ENCODE peak calls at places on chromosomes 16 and 17, in five cellular contexts. One of them, this sample, is unnamed.

GRCh38 chr17:80123791-80124190 is 22.4 kb downstream of the GAA start:
- DNase-seq in adrenal gland: peak; percentile 82
- DNase-seq in fibroblast of pulmonary artery: peak; percentile 48
- DNase-seq in left ventricle myocardium inferior: no peak
- DNase-seq in OCI-LY7: no peak
- DNase-seq in this sample: peak; percentile 50

GRCh38 chr17:40355804-40356758 is 8.5 kb downstream of the GJD3 start:
- DNase-seq in adrenal gland: no peak
- DNase-seq in fibroblast of pulmonary artery: no peak
- DNase-seq in left ventricle myocardium inferior: peak; percentile 68
- DNase-seq in OCI-LY7: no peak
- DNase-seq in this sample: no peak

GRCh38 chr16:71360378-71360777 is 1.9 kb downstream of the CALB2 start:
- DNase-seq in adrenal gland: peak; percentile 75
- DNase-seq in fibroblast of pulmonary artery: peak; percentile 92
- DNase-seq in left ventricle myocardium inferior: no peak
- DNase-seq in OCI-LY7: no peak
- DNase-seq in this sample: peak; percentile 78

GRCh38 chr17:40371261-40371929 is 6.9 kb upstream of the GJD3 start:
- DNase-seq in adrenal gland: no peak
- DNase-seq in fibroblast of pulmonary artery: no peak
- DNase-seq in left ventricle myocardium inferior: no peak
- DNase-seq in OCI-LY7: peak; percentile 62
- DNase-seq in this sample: no peak

GRCh38 chr16:68155425-68155824 is 70.3 kb downstream of the NFATC3 start:
- DNase-seq in adrenal gland: no peak
- DNase-seq in fibroblast of pulmonary artery: no peak
- DNase-seq in left ventricle myocardium inferior: no peak
- DNase-seq in OCI-LY7: no peak
- DNase-seq in this sample: no peak

GRCh38 chr17:80899402-80900268 is 92.0 kb upstream of the CHMP6 start:
- DNase-seq in adrenal gland: peak; percentile 71
- DNase-seq in fibroblast of pulmonary artery: peak; percentile 14
- DNase-seq in left ventricle myocardium inferior: no peak
- DNase-seq in OCI-LY7: peak; percentile 45
- DNase-seq in this sample: no peak

GRCh38 chr17:65496801-65497200 is 64.6 kb downstream of the AXIN2 start:
- DNase-seq in adrenal gland: no peak
- DNase-seq in fibroblast of pulmonary artery: no peak
- DNase-seq in left ventricle myocardium inferior: no peak
- DNase-seq in OCI-LY7: no peak
- DNase-seq in this sample: no peak

GRCh38 chr17:30379303-30380105 is 777 bp downstream of the CPD start:
- DNase-seq in adrenal gland: peak; percentile 39
- DNase-seq in fibroblast of pulmonary artery: no peak
- DNase-seq in left ventricle myocardium inferior: peak; percentile 20
- DNase-seq in OCI-LY7: peak; percentile 30
- DNase-seq in this sample: no peak

GRCh38 chr17:64115871-64116534 is 13.9 kb downstream of the ERN1 start:
- DNase-seq in adrenal gland: no peak
- DNase-seq in fibroblast of pulmonary artery: peak; percentile 93
- DNase-seq in left ventricle myocardium inferior: no peak
- DNase-seq in OCI-LY7: no peak
- DNase-seq in this sample: no peak

GRCh38 chr17:40034426-40035161 is 19.4 kb downstream of the CSF3 start:
- DNase-seq in adrenal gland: no peak
- DNase-seq in fibroblast of pulmonary artery: no peak
- DNase-seq in left ventricle myocardium inferior: no peak
- DNase-seq in OCI-LY7: no peak
- DNase-seq in this sample: no peak

GRCh38 chr17:61783120-61783519 is 80.2 kb downstream of the BRIP1 start:
- DNase-seq in adrenal gland: no peak
- DNase-seq in fibroblast of pulmonary artery: no peak
- DNase-seq in left ventricle myocardium inferior: no peak
- DNase-seq in OCI-LY7: no peak
- DNase-seq in this sample: no peak

GRCh38 chr17:19727466-19728113 is 11.2 kb upstream of the SLC47A2 start:
- DNase-seq in adrenal gland: peak; percentile 62
- DNase-seq in fibroblast of pulmonary artery: peak; percentile 95
- DNase-seq in left ventricle myocardium inferior: peak; percentile 60
- DNase-seq in OCI-LY7: no peak
- DNase-seq in this sample: peak; percentile 46

GRCh38 chr17:76700627-76701470 is 9.9 kb downstream of the MXRA7 start:
- DNase-seq in adrenal gland: peak; percentile 80
- DNase-seq in fibroblast of pulmonary artery: peak; percentile 88
- DNase-seq in left ventricle myocardium inferior: peak; percentile 76
- DNase-seq in OCI-LY7: no peak
- DNase-seq in this sample: peak; percentile 81

GRCh38 chr17:80195671-80196529 is 24.2 kb downstream of the SGSH start:
- DNase-seq in adrenal gland: peak; percentile 51
- DNase-seq in fibroblast of pulmonary artery: peak; percentile 15
- DNase-seq in left ventricle myocardium inferior: no peak
- DNase-seq in OCI-LY7: peak; percentile 51
- DNase-seq in this sample: peak; percentile 5

GRCh38 chr17:82441686-82442487 is 8.7 kb downstream of the CYBC1 start:
- DNase-seq in adrenal gland: no peak
- DNase-seq in fibroblast of pulmonary artery: no peak
- DNase-seq in left ventricle myocardium inferior: no peak
- DNase-seq in OCI-LY7: peak; percentile 24
- DNase-seq in this sample: no peak

GRCh38 chr17:75472119-75472518 is 15.7 kb downstream of the TMEM94 start:
- DNase-seq in adrenal gland: no peak
- DNase-seq in fibroblast of pulmonary artery: no peak
- DNase-seq in left ventricle myocardium inferior: no peak
- DNase-seq in OCI-LY7: peak; percentile 56
- DNase-seq in this sample: no peak

GRCh38 chr16:68491576-68491950 is 43.3 kb upstream of the SMPD3 start:
- DNase-seq in adrenal gland: no peak
- DNase-seq in fibroblast of pulmonary artery: no peak
- DNase-seq in left ventricle myocardium inferior: no peak
- DNase-seq in OCI-LY7: no peak
- DNase-seq in this sample: no peak

GRCh38 chr16:73313950-73314349 is 266.0 kb upstream of the ZFHX3 start:
- DNase-seq in adrenal gland: no peak
- DNase-seq in fibroblast of pulmonary artery: no peak
- DNase-seq in left ventricle myocardium inferior: no peak
- DNase-seq in OCI-LY7: no peak
- DNase-seq in this sample: no peak

GRCh38 chr17:38591759-38592241 is 14.0 kb downstream of the SRCIN1 start:
- DNase-seq in adrenal gland: no peak
- DNase-seq in fibroblast of pulmonary artery: peak; percentile 22
- DNase-seq in left ventricle myocardium inferior: no peak
- DNase-seq in OCI-LY7: no peak
- DNase-seq in this sample: peak; percentile 9

GRCh38 chr17:80097307-80097630 is 4.1 kb upstream of the GAA start:
- DNase-seq in adrenal gland: no peak
- DNase-seq in fibroblast of pulmonary artery: no peak
- DNase-seq in left ventricle myocardium inferior: no peak
- DNase-seq in OCI-LY7: no peak
- DNase-seq in this sample: no peak

GRCh38 chr17:37273419-37274051 is 102.2 kb upstream of the C17orf78 start:
- DNase-seq in adrenal gland: no peak
- DNase-seq in fibroblast of pulmonary artery: peak; percentile 69
- DNase-seq in left ventricle myocardium inferior: no peak
- DNase-seq in OCI-LY7: no peak
- DNase-seq in this sample: peak; percentile 37

GRCh38 chr16:51201604-51202003 is 50.5 kb upstream of the SALL1 start:
- DNase-seq in adrenal gland: no peak
- DNase-seq in fibroblast of pulmonary artery: no peak
- DNase-seq in left ventricle myocardium inferior: no peak
- DNase-seq in OCI-LY7: no peak
- DNase-seq in this sample: no peak

GRCh38 chr17:21371511-21372081 is 4.6 kb upstream of the KCNJ12 start:
- DNase-seq in adrenal gland: no peak
- DNase-seq in fibroblast of pulmonary artery: no peak
- DNase-seq in left ventricle myocardium inferior: no peak
- DNase-seq in OCI-LY7: no peak
- DNase-seq in this sample: no peak

GRCh38 chr16:3282103-3282746 is 1.1 kb upstream of the ZNF263 start:
- DNase-seq in adrenal gland: no peak
- DNase-seq in fibroblast of pulmonary artery: no peak
- DNase-seq in left ventricle myocardium inferior: no peak
- DNase-seq in OCI-LY7: no peak
- DNase-seq in this sample: no peak

GRCh38 chr17:77601054-77601979 is 357.2 kb upstream of the TNRC6C start:
- DNase-seq in adrenal gland: peak; percentile 51
- DNase-seq in fibroblast of pulmonary artery: no peak
- DNase-seq in left ventricle myocardium inferior: peak; percentile 73
- DNase-seq in OCI-LY7: no peak
- DNase-seq in this sample: no peak

GRCh38 chr17:5789443-5789842 is 205.1 kb upstream of the NLRP1 start:
- DNase-seq in adrenal gland: no peak
- DNase-seq in fibroblast of pulmonary artery: no peak
- DNase-seq in left ventricle myocardium inferior: no peak
- DNase-seq in OCI-LY7: no peak
- DNase-seq in this sample: peak; percentile 27

GRCh38 chr16:75774197-75774596 is 47.9 kb upstream of the CPHXL start:
- DNase-seq in adrenal gland: no peak
- DNase-seq in fibroblast of pulmonary artery: no peak
- DNase-seq in left ventricle myocardium inferior: no peak
- DNase-seq in OCI-LY7: no peak
- DNase-seq in this sample: no peak

GRCh38 chr16:88334517-88335149 is 48.1 kb upstream of the ZNF469 start:
- DNase-seq in adrenal gland: no peak
- DNase-seq in fibroblast of pulmonary artery: no peak
- DNase-seq in left ventricle myocardium inferior: no peak
- DNase-seq in OCI-LY7: no peak
- DNase-seq in this sample: no peak

GRCh38 chr16:67883146-67883871 is 1.4 kb upstream of the NRN1L start:
- DNase-seq in adrenal gland: no peak
- DNase-seq in fibroblast of pulmonary artery: no peak
- DNase-seq in left ventricle myocardium inferior: no peak
- DNase-seq in OCI-LY7: no peak
- DNase-seq in this sample: no peak

GRCh38 chr17:71430281-71430680 is 690.5 kb upstream of the SOX9 start:
- DNase-seq in adrenal gland: no peak
- DNase-seq in fibroblast of pulmonary artery: no peak
- DNase-seq in left ventricle myocardium inferior: no peak
- DNase-seq in OCI-LY7: no peak
- DNase-seq in this sample: no peak

GRCh38 chr16:61901689-61902088 is 134.5 kb downstream of the CDH8 start:
- DNase-seq in adrenal gland: no peak
- DNase-seq in fibroblast of pulmonary artery: no peak
- DNase-seq in left ventricle myocardium inferior: no peak
- DNase-seq in OCI-LY7: no peak
- DNase-seq in this sample: no peak

DNA sequence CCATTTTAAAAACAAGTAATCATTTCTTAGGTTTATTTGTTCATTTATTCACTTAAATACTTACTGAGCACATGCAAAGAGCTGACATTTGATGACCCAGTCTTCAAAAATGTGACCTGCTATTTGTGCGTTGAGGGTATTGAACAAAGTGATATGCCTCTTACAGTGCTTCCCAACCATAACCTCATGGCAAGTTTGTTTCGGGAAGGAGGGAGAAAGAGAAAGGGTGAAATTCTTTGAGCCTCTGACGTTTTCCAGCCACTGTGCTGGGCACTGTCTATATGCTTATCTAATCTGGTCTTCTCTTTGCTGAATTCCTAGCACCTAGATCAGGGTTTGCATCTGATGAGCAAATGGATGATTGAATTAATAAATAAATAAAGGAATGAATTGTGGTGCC is 479.1 kb downstream of the HAPSTR1 start:
- DNase-seq in adrenal gland: no peak
- DNase-seq in fibroblast of pulmonary artery: no peak
- DNase-seq in left ventricle myocardium inferior: no peak
- DNase-seq in OCI-LY7: no peak
- DNase-seq in this sample: no peak
- TF ChIP-seq CTCF in adrenal gland: no peak
- TF ChIP-seq CTCF in fibroblast of pulmonary artery: no peak
- TF ChIP-seq CTCF in left ventricle myocardium inferior: no peak
- TF ChIP-seq CTCF in OCI-LY7: no peak
- TF ChIP-seq CTCF in this sample: no peak

DNA sequence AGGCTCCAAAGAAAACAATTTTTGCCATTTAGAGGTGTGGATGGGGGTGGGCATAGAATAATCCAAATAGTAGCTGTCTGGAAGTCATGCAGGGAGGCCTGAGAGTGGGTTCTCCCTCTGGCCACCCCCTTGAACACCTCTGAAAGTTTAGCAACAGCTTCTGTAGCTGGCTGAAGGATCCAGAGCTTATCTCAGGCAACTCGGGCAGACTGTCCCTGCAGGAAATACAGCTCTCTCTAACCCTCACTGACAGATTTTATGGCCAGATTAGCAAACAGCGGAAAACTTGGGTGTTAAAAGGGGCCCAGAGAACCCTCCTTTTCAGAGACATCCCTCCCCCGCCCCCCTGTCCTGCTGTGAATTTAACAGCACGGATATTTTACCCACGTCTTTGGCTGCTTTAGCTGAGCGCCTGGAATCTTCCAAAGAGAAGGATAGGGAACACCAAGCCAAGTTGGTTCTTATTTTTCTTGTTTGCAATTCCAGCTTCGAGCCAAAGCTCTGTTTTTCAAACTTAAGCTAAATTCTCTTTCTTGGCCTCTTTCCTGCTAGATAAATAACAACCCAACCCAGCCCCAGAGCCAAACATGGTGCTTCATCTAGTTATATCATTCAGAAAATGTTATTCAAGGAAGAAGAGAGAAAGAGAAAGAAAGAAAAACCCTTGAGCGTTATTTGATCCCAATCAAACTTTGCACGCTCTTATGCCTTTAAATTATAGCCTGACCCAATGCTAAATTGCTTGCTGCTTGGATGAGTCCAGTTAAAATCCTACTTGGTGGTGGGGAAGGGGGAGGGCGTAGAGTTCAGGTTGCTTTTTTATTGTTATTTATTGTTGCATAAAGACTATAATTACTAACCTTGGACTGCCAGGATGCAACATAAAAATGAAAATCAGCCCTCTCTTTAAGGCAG is 2.3 kb upstream of the HOXB2 start:
- DNase-seq in adrenal gland: no peak
- DNase-seq in fibroblast of pulmonary artery: no peak
- DNase-seq in left ventricle myocardium inferior: no peak
- DNase-seq in OCI-LY7: no peak
- DNase-seq in this sample: peak; percentile 69
- H3K4me3 ChIP-seq in adrenal gland: peak overlapping the region; percentile 21
- H3K4me3 ChIP-seq in fibroblast of pulmonary artery: peak overlapping the region; percentile 23
- H3K4me3 ChIP-seq in left ventricle myocardium inferior: peak overlapping the region; percentile 35
- H3K4me3 ChIP-seq in OCI-LY7: no peak overlapping the region
- H3K4me3 ChIP-seq in this sample: peak overlapping the region; percentile 6

DNA sequence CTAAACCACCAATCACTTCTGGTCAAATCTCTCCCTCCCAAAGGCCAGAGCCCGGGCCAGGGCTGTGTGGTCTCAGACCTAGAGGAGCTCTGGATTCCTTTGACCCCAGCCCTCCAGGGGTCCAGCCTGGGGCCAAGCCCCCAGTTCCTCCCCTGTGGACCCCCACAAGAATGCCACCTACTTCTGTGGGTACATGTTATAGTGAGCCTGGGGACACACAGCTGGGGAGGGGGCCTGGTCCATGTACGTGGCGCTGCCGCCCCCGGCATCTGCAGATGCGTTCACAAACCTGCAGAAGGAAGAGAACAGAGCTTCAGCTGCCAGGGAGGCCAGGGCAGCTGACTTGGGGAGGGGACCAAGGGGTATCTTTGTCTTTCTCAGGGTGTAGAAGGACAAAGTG is 7.9 kb upstream of the GHDC start:
- DNase-seq in adrenal gland: no peak
- DNase-seq in fibroblast of pulmonary artery: no peak
- DNase-seq in left ventricle myocardium inferior: no peak
- DNase-seq in OCI-LY7: no peak
- DNase-seq in this sample: no peak
- TF ChIP-seq CTCF in adrenal gland: no peak
- TF ChIP-seq CTCF in fibroblast of pulmonary artery: no peak
- TF ChIP-seq CTCF in left ventricle myocardium inferior: no peak
- TF ChIP-seq CTCF in OCI-LY7: no peak
- TF ChIP-seq CTCF in this sample: no peak

GRCh38 chr16:85235988-85236831 is 123.9 kb upstream of the CIBAR2 start:
- DNase-seq in adrenal gland: peak; percentile 68
- DNase-seq in fibroblast of pulmonary artery: no peak
- DNase-seq in left ventricle myocardium inferior: peak; percentile 53
- DNase-seq in OCI-LY7: no peak
- DNase-seq in this sample: peak; percentile 39
- H3K4me3 ChIP-seq in adrenal gland: peak overlapping the region; percentile 62
- H3K4me3 ChIP-seq in fibroblast of pulmonary artery: peak overlapping the region; percentile 14
- H3K4me3 ChIP-seq in left ventricle myocardium inferior: peak overlapping the region; percentile 60
- H3K4me3 ChIP-seq in OCI-LY7: no peak overlapping the region
- H3K4me3 ChIP-seq in this sample: no peak overlapping the region

This sample was measured in astrocyte of the spinal cord.